ENCODE peak calls at places on chromosomes 6 and 20, in six cellular contexts. G, W, U, E, V and P are unnamed samples.

GRCh38 chr6:119627908-119628669 is 278.5 kb upstream of the MAN1A1 start:
- DNase-seq in G (no peak), W (no peak), U (no peak), E (no peak), V (no peak), P (no peak)

GRCh38 chr20:14685179-14685578 is 347.8 kb upstream of the FLRT3 start:
- DNase-seq in G (no peak), W (no peak), U (no peak), E (no peak), V (no peak), P (no peak)

GRCh38 chr6:27133281-27134227 is 113.9 kb upstream of the PRSS16 start:
- DNase-seq in G (no peak), W (peak), U (peak), E (peak), V (peak), P (peak)

GRCh38 chr6:37460805-37461204 is 27.8 kb downstream of the CMTR1 start:
- DNase-seq in G (no peak), W (no peak), U (no peak), E (no peak), V (no peak), P (no peak)

GRCh38 chr6:43308101-43308989 is at the start of gene CRIP3:
- DNase-seq in G (peak), W (peak), U (peak), E (no peak), V (no peak), P (peak)

GRCh38 chr6:47352966-47353365 is 43.3 kb upstream of the TNFRSF21 start:
- DNase-seq in G (no peak), W (no peak), U (no peak), E (no peak), V (no peak), P (no peak)

GRCh38 chr6:84268781-84269180 is 41.3 kb upstream of the CEP162 start:
- DNase-seq in G (no peak), W (no peak), U (no peak), E (no peak), V (no peak), P (no peak)

GRCh38 chr6:75149253-75149652 is 56.6 kb downstream of the COL12A1 start:
- DNase-seq in G (no peak), W (no peak), U (no peak), E (no peak), V (no peak), P (no peak)

GRCh38 chr6:13787146-13787545 is 27.2 kb downstream of the MCUR1 start:
- DNase-seq in G (no peak), W (no peak), U (no peak), E (no peak), V (no peak), P (no peak)

GRCh38 chr20:47688385-47689381 is 96.6 kb downstream of the SULF2 start:
- DNase-seq in G (no peak), W (no peak), U (no peak), E (no peak), V (no peak), P (no peak)

GRCh38 chr6:151301547-151301946 is 61.8 kb downstream of the AKAP12 start:
- DNase-seq in G (no peak), W (no peak), U (no peak), E (no peak), V (no peak), P (no peak)
- TF ChIP-seq POLR2A in G (no peak), W (no peak), U (no peak), E (no peak), V (no peak), P (no peak)

DNA sequence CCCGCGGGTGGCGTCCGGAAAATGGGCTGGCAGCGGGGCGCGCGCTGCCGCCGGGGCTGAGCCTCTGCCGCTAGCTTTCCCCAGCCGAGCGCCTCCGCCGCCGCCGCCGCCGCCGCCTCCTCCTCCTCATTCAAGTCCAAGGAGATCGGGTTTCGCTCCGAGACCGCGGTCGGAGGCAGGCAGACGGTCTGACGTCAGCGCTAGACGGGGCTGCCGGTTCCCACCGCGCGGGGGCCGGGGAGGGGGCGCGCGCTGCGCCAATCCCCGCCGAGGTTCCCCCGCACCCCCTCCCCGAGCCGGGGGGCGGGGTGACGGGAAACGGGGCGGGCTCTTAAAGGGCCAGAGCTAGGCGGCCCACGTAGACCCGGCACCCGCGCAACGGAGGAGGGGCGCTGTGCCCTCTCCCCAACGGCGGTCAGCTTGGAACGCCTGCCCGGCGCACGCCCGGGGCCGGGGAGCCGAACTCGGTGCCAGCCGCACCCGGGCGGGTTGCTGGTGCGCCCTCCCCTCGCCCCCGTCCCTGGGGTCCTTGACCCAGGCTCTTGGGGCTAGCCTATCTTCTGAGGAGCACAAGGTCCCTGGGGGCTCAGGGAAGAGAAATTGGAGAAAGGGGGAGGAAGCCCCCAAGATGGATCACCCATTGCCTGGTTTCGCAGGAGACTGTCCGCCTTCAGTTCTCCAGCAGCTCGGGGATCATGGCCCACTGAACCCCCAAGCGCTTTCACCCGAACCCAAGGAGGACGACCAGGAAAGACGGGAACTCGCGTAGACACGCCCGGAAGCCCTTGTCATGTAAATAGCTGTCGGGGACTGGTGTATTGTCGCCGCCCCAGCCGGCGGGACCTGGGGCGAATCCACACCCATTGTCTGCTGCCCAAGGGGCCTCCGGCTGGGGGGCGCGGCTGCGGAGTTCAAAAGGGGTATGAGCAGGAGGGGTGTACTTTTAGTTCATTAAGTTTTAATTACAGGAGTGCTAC is at the start of gene PMEPA1:
- DNase-seq in G (peak), W (peak), U (peak), E (peak), V (peak), P (peak)
- TF ChIP-seq POLR2A in G (peak), W (peak), U (peak), E (peak), V (peak), P (peak)

GRCh38 chr6:2852514-2852855 is 10.8 kb upstream of the SERPINB1 start:
- DNase-seq in G (no peak), W (no peak), U (no peak), E (no peak), V (no peak), P (no peak)
- TF ChIP-seq POLR2A in G (no peak), W (no peak), U (no peak), E (no peak), V (no peak), P (no peak)

GRCh38 chr6:15775741-15776140 is 112.9 kb upstream of the DTNBP1 start:
- DNase-seq in G (no peak), W (no peak), U (no peak), E (no peak), V (no peak), P (no peak)
- TF ChIP-seq POLR2A in G (no peak), W (no peak), U (no peak), E (no peak), V (no peak), P (no peak)

DNA sequence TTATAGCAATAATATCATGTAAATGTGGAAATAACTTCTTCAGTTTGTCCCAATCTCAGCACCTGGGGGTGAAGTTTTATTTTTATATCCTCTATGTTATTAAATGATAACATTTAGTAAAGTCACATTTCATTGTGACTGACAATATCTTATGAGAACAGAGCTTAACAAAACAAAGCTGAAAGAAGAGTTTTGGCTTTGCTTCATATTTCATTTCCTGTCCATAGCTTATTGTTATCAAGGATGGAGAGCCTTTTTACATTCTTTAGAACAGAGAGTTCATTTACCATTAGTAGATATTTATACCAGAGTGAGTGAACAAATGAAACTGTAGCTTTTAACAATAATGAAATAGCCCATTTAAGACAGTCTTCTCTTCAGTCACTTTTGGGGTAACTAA is 231.9 kb upstream of the SGK1 start:
- DNase-seq in G (no peak), W (no peak), U (no peak), E (no peak), V (no peak), P (no peak)
- TF ChIP-seq POLR2A in G (no peak), W (no peak), U (no peak), E (no peak), V (no peak), P (no peak)

DNA sequence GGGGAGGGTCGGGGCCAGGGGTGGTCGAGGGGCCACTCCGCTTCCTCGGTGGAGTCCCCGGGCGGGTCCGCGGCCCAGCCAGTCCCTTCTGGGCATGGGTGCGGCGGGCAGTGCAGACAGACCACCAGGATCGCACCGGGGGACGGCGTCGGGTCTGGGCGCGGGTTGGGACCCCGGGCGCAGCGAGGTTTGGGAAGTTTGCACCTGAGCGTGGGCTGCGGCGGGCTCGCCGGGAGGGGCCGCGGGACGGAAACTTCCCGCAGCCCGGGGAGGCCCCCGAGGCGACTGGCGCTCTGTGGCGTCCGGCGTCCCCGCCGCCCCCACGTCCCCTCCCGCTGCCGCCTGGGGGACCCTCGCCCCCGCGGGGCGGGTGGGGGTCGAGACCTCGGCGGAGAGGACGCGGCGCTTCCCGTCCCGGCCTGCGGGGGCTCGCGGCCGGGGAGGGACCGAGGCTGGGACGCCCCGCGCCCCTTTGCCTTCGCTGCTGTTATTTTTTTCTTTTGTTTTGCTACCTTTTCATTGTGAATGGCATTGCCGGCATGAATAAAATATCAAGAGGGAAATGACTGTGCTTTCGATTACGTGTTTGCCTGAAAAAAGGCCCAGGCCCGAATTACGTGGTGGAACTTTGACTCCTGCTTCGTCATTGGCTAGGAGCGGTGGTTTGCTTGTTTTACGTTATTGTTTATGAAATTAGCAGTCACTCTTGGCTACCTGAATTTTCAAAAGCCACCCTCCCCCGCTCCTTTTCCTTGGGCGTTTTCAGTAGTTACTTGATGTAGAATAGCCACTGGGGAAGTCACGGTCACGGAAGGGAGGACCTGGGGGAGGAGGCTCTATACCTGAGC is 701 bp downstream of the SNX9 start:
- DNase-seq in G (peak), W (peak), U (peak), E (peak), V (peak), P (peak)
- TF ChIP-seq POLR2A in G (no peak), W (no peak), U (no peak), E (peak), V (no peak), P (peak)